ENCODE peak calls at places on chromosome 3, in six cellular contexts. D is breast epithelium, A is Panc1, B is adrenal gland, S is psoas muscle, Y is testis. Q is an unnamed sample.

GRCh38 chr3:151428386-151428785 is 32.5 kb downstream of the IGSF10 start:
- DNase-seq in D (no peak), A (no peak), B (no peak), S (no peak), Y (no peak), Q (no peak)

GRCh38 chr3:187736418-187736871 is 8.8 kb downstream of the BCL6 start:
- DNase-seq in D (peak; percentile 47), A (no peak), B (peak; percentile 72), S (peak; percentile 32), Y (peak; percentile 18), Q (peak; percentile 45)

GRCh38 chr3:172626241-172626640 is 84.6 kb downstream of the NCEH1 start:
- DNase-seq in D (no peak), A (no peak), B (no peak), S (no peak), Y (no peak), Q (peak; percentile 68)

GRCh38 chr3:175392653-175393052 is 533.5 kb downstream of the NAALADL2 start:
- DNase-seq in D (no peak), A (no peak), B (no peak), S (no peak), Y (no peak), Q (peak; percentile 28)

GRCh38 chr3:98793971-98794370 is 30.8 kb downstream of the ST3GAL6 start:
- DNase-seq in D (no peak), A (no peak), B (no peak), S (no peak), Y (no peak), Q (no peak)

GRCh38 chr3:15969874-15970640 is 172.3 kb upstream of the ANKRD28 start:
- DNase-seq in D (no peak), A (no peak), B (no peak), S (no peak), Y (no peak), Q (no peak)

GRCh38 chr3:113212155-113212844 is 943 bp downstream of the BOC start:
- DNase-seq in D (no peak), A (no peak), B (no peak), S (peak; percentile 36), Y (peak; percentile 45), Q (no peak)

GRCh38 chr3:45684327-45684892 is 4.8 kb upstream of the SACM1L start:
- DNase-seq in D (no peak), A (no peak), B (no peak), S (no peak), Y (no peak), Q (no peak)

GRCh38 chr3:112497897-112498548 is 1.2 kb downstream of the BTLA start:
- DNase-seq in D (no peak), A (no peak), B (no peak), S (no peak), Y (no peak), Q (no peak)

GRCh38 chr3:183506674-183507290 is 48.7 kb downstream of the KLHL6 start:
- DNase-seq in D (no peak), A (no peak), B (no peak), S (no peak), Y (no peak), Q (no peak)

GRCh38 chr3:69092030-69092513 is 7.3 kb downstream of the ARL6IP5 start:
- DNase-seq in D (no peak), A (no peak), B (no peak), S (no peak), Y (no peak), Q (no peak)

GRCh38 chr3:184354121-184354728 is 7.2 kb downstream of the CLCN2 start:
- DNase-seq in D (no peak), A (no peak), B (no peak), S (peak; percentile 58), Y (peak; percentile 70), Q (no peak)

GRCh38 chr3:38490288-38490860 is 5.8 kb upstream of the EXOG start:
- DNase-seq in D (no peak), A (no peak), B (no peak), S (no peak), Y (no peak), Q (no peak)

GRCh38 chr3:38488949-38489348 is 7.2 kb upstream of the EXOG start:
- DNase-seq in D (no peak), A (no peak), B (no peak), S (no peak), Y (no peak), Q (no peak)

GRCh38 chr3:38489766-38490165 is 6.4 kb upstream of the EXOG start:
- DNase-seq in D (no peak), A (no peak), B (no peak), S (no peak), Y (peak; percentile 38), Q (no peak)

GRCh38 chr3:38491215-38491614 is 4.9 kb upstream of the EXOG start:
- DNase-seq in D (no peak), A (no peak), B (no peak), S (no peak), Y (no peak), Q (no peak)

GRCh38 chr3:38487323-38487722 is 8.8 kb upstream of the EXOG start:
- DNase-seq in D (no peak), A (no peak), B (no peak), S (no peak), Y (no peak), Q (no peak)
- TF ChIP-seq CTCF in D (no peak), A (no peak), B (no peak), S (no peak), Y (no peak), Q (no peak)

GRCh38 chr3:100614941-100615340 is 5.5 kb downstream of the ADGRG7 start:
- DNase-seq in D (no peak), A (no peak), B (no peak), S (no peak), Y (no peak), Q (no peak)
- TF ChIP-seq CTCF in D (no peak), A (no peak), B (no peak), S (no peak), Y (no peak), Q (no peak)

GRCh38 chr3:157077565-157077991 is 82.4 kb downstream of the CCNL1 start:
- DNase-seq in D (no peak), A (no peak), B (no peak), S (no peak), Y (peak; percentile 29), Q (no peak)
- TF ChIP-seq CTCF in D (no peak), A (peak; percentile 32), B (no peak), S (no peak), Y (peak; percentile 5), Q (peak; percentile 37)

DNA sequence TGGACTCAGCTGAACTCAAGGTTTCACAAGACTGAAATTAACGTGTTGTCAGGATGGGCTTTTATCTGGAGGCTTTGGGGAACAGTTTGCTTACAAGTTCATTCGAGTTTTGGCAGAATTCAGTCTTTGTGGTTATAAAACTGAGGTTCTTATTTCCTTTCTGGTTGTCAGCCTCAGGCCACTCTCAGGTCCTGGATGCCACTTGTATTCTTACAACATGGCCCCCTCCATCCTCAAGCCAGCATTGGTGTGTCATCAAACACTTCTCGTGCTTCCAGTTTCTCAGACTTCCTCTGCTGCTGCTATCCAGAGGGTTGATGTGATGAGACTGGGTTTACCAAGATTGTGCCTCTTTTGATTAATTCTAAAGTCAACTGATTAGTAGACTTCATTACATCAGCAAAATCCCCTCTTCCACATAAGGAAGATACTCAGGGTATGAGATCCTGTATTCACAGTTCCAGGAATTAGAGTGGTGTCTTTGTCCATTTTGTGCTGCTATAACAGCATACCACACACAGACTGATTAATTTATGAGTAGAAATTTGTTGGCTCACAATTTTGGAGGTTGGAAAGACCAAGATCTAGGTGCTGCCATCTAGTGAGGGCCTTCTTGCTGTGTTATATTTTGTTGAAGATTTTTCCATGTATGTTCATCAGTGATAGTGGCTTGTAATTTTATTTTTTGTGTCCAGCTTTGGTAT is 10.9 kb downstream of the LRCH3 start:
- DNase-seq in D (peak; percentile 37), A (no peak), B (no peak), S (no peak), Y (no peak), Q (no peak)
- TF ChIP-seq CTCF in D (no peak), A (peak; percentile 68), B (no peak), S (peak; percentile 22), Y (no peak), Q (peak; percentile 60)

GRCh38 chr3:190339130-190339529 is 16.9 kb upstream of the CLDN1 start:
- DNase-seq in D (no peak), A (no peak), B (no peak), S (no peak), Y (no peak), Q (no peak)
- TF ChIP-seq CTCF in D (no peak), A (no peak), B (no peak), S (no peak), Y (no peak), Q (peak; percentile 36)

GRCh38 chr3:57227204-57227929 is at the start of gene APPL1:
- DNase-seq in D (peak; percentile 84), A (peak; percentile 39), B (peak; percentile 94), S (peak; percentile 94), Y (peak; percentile 95), Q (peak; percentile 83)
- TF ChIP-seq CTCF in D (no peak), A (no peak), B (no peak), S (no peak), Y (no peak), Q (no peak)

GRCh38 chr3:31346542-31346979 is 186.2 kb upstream of the STT3B start:
- DNase-seq in D (no peak), A (no peak), B (no peak), S (no peak), Y (no peak), Q (no peak)

GRCh38 chr3:31343075-31343474 is 189.7 kb upstream of the STT3B start:
- DNase-seq in D (no peak), A (no peak), B (no peak), S (no peak), Y (no peak), Q (no peak)

GRCh38 chr3:31345581-31345980 is 187.1 kb upstream of the STT3B start:
- DNase-seq in D (no peak), A (no peak), B (no peak), S (no peak), Y (no peak), Q (no peak)

DNA sequence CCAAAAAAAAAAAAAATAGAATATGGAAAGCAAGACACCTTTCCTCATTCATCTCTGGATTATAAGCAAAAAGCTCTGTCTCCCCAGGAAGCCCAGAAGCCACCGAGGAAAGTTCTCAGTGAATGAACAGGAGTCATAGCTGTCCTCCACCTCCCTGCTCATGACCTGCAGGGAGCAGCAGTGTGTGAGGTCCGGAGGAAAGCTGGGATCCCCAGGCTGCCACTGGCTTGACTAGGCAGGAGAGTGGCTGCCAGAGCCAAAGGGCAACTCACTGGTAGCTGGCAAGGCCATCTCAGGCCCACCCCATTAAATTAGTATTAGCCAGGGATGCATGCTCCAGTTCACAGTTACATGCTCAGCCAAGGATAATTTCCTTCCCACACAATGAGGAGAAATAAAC is 191.6 kb upstream of the STT3B start:
- DNase-seq in D (no peak), A (no peak), B (no peak), S (no peak), Y (peak; percentile 32), Q (no peak)
- TF ChIP-seq CTCF in D (no peak), A (no peak), B (peak; percentile 16), S (no peak), Y (no peak), Q (peak; percentile 36)

GRCh38 chr3:189049458-189050231 is 122.1 kb upstream of the TPRG1 start:
- DNase-seq in D (no peak), A (no peak), B (no peak), S (no peak), Y (no peak), Q (no peak)
- TF ChIP-seq CTCF in D (no peak), A (peak; percentile 26), B (no peak), S (no peak), Y (no peak), Q (peak; percentile 42)

GRCh38 chr3:72977060-72977459 is 19.6 kb upstream of the PPP4R2 start:
- DNase-seq in D (no peak), A (no peak), B (no peak), S (no peak), Y (no peak), Q (no peak)
- TF ChIP-seq CTCF in D (no peak), A (no peak), B (no peak), S (no peak), Y (no peak), Q (no peak)